ENCODE peak calls at places on chromosomes 11 and 22, in four cellular contexts. F is transverse colon, D is gastrocnemius medialis, E is stomach. B is an unnamed sample. For H3K4me1, the result is how much of the 10 kb centered on the place peaks cover.

GRCh38 chr22:30206964-30207363 is 39.6 kb downstream of the LIF start:
- DNase-seq in F (no peak), D (peak), E (peak), B (no peak)

GRCh38 chr22:46536559-46537220 is 730 bp downstream of the CELSR1 start:
- DNase-seq in F (no peak), D (no peak), E (no peak), B (no peak)

GRCh38 chr11:30984442-30984816 is 385.1 kb downstream of the DCDC1 start:
- DNase-seq in F (no peak), D (no peak), E (no peak), B (no peak)

GRCh38 chr22:39724857-39725256 is 154.3 kb downstream of the CACNA1I start:
- DNase-seq in F (no peak), D (no peak), E (no peak), B (no peak)

GRCh38 chr11:73013021-73013420 is 129.1 kb downstream of the FCHSD2 start:
- DNase-seq in F (no peak), D (no peak), E (no peak), B (no peak)

GRCh38 chr11:10913075-10913474 is 55.2 kb upstream of the ZBED5 start:
- DNase-seq in F (no peak), D (no peak), E (no peak), B (no peak)

GRCh38 chr11:44241851-44242250 is 68.1 kb downstream of the ALX4 start:
- DNase-seq in F (no peak), D (peak), E (no peak), B (no peak)

GRCh38 chr11:44329472-44330230 is 19.7 kb upstream of the ALX4 start:
- DNase-seq in F (no peak), D (no peak), E (no peak), B (no peak)

GRCh38 chr11:44818110-44818509 is 91.3 kb downstream of the TSPAN18 start:
- DNase-seq in F (no peak), D (no peak), E (no peak), B (no peak)

GRCh38 chr22:37805878-37806277 is 1.9 kb upstream of the GCAT start:
- DNase-seq in F (no peak), D (no peak), E (no peak), B (no peak)

GRCh38 chr11:64284962-64285884 is at the start of gene GPR137:
- DNase-seq in F (peak), D (peak), E (peak), B (peak)

GRCh38 chr11:22703040-22703439 is 36.6 kb downstream of the GAS2 start:
- DNase-seq in F (no peak), D (no peak), E (no peak), B (no peak)

GRCh38 chr11:111602865-111603632 is 800 bp downstream of the SIK2 start:
- DNase-seq in F (peak), D (no peak), E (peak), B (peak)

GRCh38 chr11:28743101-28743550 is 634.9 kb downstream of the METTL15 start:
- DNase-seq in F (no peak), D (no peak), E (no peak), B (no peak)

GRCh38 chr11:123308077-123308476 is 113.0 kb upstream of the CLMP start:
- DNase-seq in F (no peak), D (no peak), E (no peak), B (no peak)

GRCh38 chr22:44586337-44586990 is 88.4 kb upstream of the RTL6 start:
- DNase-seq in F (no peak), D (no peak), E (no peak), B (peak)

GRCh38 chr22:24029304-24029703 is 18.2 kb downstream of the CABIN1 start:
- DNase-seq in F (no peak), D (no peak), E (no peak), B (no peak)

GRCh38 chr11:71519546-71519945 is 7.5 kb upstream of the KRTAP5-7 start:
- DNase-seq in F (no peak), D (no peak), E (peak), B (no peak)

GRCh38 chr22:46604306-46604690 is 15.9 kb upstream of the GRAMD4 start:
- DNase-seq in F (peak), D (peak), E (no peak), B (peak)

GRCh38 chr22:46465348-46465725 is 72.1 kb downstream of the CELSR1 start:
- DNase-seq in F (no peak), D (no peak), E (peak), B (peak)

GRCh38 chr22:36811094-36811797 is 5.6 kb downstream of the PVALB start:
- DNase-seq in F (no peak), D (no peak), E (no peak), B (no peak)

DNA sequence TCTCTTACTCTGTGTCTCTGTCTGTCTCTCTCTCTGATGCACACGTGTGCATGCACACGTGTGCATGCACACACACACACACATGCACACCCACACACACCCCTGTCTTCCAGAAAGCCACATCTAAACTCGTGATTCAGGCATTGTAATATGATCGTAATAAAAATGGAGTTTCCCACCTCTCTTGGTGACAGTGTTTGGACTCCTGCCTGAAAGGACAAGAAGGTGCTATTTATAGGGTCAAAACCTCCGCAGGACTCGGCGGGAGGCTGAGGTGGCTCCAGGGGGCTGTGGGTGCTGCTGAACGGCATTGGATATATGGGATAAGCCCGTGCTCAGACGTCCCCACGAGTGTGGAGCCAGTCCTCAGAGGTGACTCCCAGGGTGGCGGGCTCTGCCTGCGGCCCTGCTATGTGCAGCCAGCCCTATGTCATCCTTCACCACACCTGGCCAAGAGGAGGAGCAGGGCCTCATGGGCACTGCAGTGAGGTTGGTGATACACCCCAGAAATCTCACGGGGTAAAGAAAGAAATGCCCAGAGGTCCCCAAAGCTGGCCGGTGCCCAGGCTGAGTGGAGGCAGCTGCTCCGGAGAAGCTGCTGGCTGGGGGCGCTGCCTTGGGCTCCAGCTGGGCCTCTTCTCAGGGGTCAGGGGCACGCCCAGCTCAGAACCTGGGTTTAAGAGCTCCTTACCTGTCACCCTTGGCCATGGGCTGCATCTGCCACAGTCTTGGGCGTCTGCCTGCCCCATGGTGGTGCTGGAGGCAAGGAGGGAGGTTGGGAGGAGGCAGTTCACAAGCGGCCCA is 5.0 kb upstream of the OSBPL5 start:
- DNase-seq in F (no peak), D (peak), E (no peak), B (peak)
- H3K4me3 ChIP-seq in F (no peak), D (peak), E (peak), B (peak)

GRCh38 chr11:75317446-75318122 is 33.9 kb downstream of the ARRB1 start:
- DNase-seq in F (no peak), D (no peak), E (no peak), B (peak)

GRCh38 chr11:75320643-75321042 is 30.8 kb downstream of the ARRB1 start:
- DNase-seq in F (no peak), D (no peak), E (no peak), B (peak)

GRCh38 chr11:75320046-75320618 is 31.3 kb downstream of the ARRB1 start:
- DNase-seq in F (no peak), D (no peak), E (no peak), B (peak)

GRCh38 chr11:75315439-75315805 is 36.0 kb downstream of the ARRB1 start:
- DNase-seq in F (no peak), D (no peak), E (no peak), B (no peak)

DNA sequence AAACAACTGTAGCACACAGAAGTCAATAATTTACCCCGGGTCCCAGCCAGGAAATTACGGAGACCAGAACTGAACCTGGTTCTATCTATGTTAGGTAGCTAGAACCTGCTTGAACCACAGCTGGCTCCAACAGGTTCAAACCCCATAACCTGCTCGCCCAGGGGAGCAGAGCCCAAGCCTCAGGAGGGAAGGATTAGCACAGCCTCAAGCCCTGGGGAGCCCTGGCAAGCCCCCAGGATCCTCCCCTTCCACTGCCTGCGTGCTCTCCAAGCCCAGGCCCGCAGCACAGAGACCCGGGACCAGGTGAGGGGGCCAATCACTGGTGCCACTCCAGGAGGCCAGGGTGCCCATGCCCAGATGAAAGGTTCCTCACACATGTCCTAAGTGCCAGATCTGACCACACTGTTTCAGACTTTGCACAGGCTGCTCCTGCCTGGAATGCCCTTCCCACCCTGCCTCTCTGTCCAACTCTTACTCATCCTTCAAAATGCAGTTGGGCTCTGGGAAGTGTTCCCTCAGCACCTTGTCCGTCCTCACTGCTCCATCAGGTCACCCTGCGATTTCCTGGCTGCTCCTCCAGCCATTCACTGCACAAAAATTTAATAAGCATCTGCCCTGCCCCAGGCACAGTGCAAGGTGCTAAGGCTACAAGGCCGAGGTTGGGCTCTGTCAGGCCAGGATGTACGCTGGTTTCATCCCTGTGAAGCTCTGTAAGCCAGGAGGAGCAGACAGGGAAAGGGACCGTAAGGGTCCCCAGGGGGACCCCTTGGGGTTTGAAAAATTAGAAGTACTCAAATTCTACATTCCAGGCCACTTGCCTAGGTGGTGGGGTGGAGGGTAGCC is 32.2 kb downstream of the ARRB1 start:
- DNase-seq in F (peak), D (no peak), E (peak), B (peak)
- H3K4me1 ChIP-seq in F (under half), D (under half), E (half or more), B (half or more)

GRCh38 chr11:128889657-128890213 is 1.4 kb upstream of the KCNJ5 start:
- DNase-seq in F (no peak), D (no peak), E (no peak), B (no peak)

GRCh38 chr11:128891912-128892398 is 799 bp downstream of the KCNJ5 start:
- DNase-seq in F (no peak), D (no peak), E (peak), B (no peak)

GRCh38 chr11:128891410-128891861 is 280 bp downstream of the KCNJ5 start:
- DNase-seq in F (no peak), D (no peak), E (no peak), B (no peak)

GRCh38 chr11:128890216-128890542 is 977 bp upstream of the KCNJ5 start:
- DNase-seq in F (no peak), D (no peak), E (no peak), B (no peak)

GRCh38 chr11:128890543-128891409 is at the start of gene KCNJ5:
- DNase-seq in F (no peak), D (no peak), E (peak), B (peak)
- H3K27ac ChIP-seq in F (no peak), D (no peak), E (peak), B (peak)

GRCh38 chr11:32864555-32864954 is 28.1 kb upstream of the QSER1 start:
- DNase-seq in F (no peak), D (no peak), E (no peak), B (no peak)
- H3K4me3 ChIP-seq in F (no peak), D (no peak), E (no peak), B (no peak)

GRCh38 chr22:26483439-26484359 is at the start of the genes HPS4 and SRRD:
- DNase-seq in F (peak), D (peak), E (peak), B (peak)
- H3K4me1 ChIP-seq in F (under half), D (half or more), E (half or more), B (half or more)

DNA sequence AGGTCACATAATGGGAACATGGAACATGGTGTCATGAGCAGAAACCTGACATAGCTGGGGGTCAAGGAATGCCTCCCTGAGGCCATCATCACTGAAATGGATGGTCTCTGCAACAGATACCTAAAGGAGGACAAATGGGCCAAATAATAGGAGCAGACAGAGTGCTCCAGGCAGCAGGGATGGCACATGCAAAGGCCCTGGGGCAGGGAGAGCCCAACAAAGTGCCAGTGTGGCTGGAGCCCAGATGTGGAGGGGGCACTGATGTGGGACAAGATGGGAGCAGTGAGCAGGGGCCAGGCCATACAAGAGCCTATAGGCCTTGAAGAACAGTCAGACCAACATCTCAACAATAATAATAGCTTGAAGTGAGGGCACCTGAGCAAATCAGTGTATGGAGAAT is 497.8 kb downstream of the MN1 start:
- DNase-seq in F (no peak), D (no peak), E (no peak), B (no peak)
- H3K27ac ChIP-seq in F (no peak), D (no peak), E (no peak), B (no peak)

GRCh38 chr11:132111781-132112380 is 741.5 kb downstream of the NTM start:
- DNase-seq in F (no peak), D (no peak), E (no peak), B (no peak)
- H3K4me3 ChIP-seq in F (no peak), D (no peak), E (no peak), B (no peak)

DNA sequence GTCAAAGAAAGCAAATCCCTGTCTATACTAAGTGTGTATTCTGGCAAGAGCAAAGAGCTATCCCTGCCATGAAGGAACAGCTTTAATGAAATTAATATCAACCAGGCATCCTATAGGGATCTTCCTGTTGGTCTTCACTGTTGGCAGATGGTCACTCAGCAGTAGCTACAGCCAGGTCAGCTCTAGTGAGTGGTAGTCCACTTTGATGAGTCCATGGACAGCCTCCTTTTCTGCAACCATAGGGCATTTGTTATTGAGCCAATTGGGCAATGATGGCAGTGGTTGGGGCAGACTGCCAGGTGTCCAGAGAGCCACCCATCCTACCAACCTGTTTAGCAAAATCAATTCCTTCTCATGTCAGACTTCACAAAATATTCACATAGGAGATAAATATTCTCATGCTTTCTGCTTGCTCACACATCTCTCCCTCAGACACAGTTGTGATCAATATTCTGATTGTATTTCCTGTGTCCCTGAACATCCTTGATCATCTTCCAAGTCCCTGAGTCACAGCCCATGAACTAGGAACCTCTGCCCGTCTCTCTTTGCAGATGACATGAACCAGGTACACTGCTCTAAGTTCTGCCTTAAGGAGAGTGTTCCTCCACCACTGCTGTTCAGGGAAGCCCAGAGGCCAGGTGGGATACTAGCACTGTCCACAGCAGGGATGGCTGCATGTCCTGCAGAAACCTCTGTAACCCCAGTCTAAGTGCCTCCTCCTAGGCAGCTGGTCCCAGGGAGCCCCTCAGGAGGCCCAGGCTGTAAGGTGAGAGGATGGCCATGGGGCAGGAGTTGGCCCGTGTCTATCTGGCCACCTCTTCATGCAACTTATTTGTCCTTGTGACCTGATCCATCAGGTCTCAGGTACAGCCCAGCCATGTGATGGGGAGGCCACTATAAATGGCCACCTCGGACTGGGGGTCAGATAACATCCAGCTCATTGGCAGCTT is 74.2 kb upstream of the IGLL5 start:
- DNase-seq in F (no peak), D (no peak), E (no peak), B (no peak)
- H3K4me1 ChIP-seq in F (under half), D (under half), E (under half), B (under half)

DNA sequence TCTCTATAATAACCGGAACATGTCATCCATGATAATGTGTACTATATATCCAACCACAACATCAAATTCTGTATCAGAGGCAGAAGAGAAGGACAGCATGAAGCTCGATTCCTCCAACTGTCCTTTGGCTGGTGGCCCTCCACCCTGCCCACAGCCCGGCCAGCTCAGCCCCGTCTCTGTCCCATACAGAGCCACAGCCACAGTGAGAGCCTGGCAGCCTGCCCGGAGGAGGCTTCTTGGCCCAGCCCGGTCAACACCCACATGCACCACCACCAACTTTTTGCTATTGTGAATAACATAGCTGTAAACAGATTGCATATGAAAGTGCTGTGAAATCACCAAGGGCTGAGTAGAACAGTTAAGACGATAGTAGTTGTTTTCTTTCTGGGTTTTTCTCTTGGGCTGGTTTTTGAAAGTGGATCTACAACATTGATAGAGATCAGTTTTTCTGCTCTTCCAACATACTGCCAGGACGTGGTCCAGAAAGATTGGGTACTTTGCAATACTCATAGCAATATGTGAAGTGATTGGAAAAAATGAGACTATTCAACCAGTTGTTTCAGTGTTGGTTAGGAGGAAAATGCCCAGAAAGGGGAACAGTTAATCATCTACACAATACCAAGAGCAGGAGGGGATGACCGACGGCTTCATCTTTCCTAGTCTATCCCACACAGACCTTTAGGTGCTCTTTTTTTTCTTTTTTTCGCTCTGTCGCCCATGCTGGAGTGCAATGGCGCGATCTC is 6.9 kb upstream of the TUBA8 start:
- DNase-seq in F (no peak), D (no peak), E (no peak), B (no peak)
- H3K27ac ChIP-seq in F (no peak), D (no peak), E (no peak), B (no peak)

GRCh38 chr11:46944356-46944755 is 7.8 kb downstream of the CSTPP1 start:
- DNase-seq in F (no peak), D (no peak), E (no peak), B (no peak)
- H3K4me3 ChIP-seq in F (no peak), D (no peak), E (no peak), B (no peak)